ENCODE peak calls at places on chromosomes 6 and 20, in eight cellular contexts. Q is choroid plexus epithelial cell, W is SK-N-SH, D is brain microvascular endothelial cell, T is coronary artery, N is GM12865, I is NB4, O is upper lobe of right lung. F is an unnamed sample.

GRCh38 chr20:46605978-46606816 is 45.1 kb downstream of the SLC13A3 start:
- DNase-seq in O (no peak), I (no peak), N (no peak), D (no peak), Q (no peak), W (no peak), T (no peak), F (no peak)

GRCh38 chr6:111605100-111605748 is 454 bp downstream of the TRAF3IP2 start:
- DNase-seq in Q (peak; percentile 92), O (peak; percentile 82), N (peak; percentile 59), W (no peak), T (peak; percentile 93), I (peak; percentile 72), D (peak; percentile 66), F (peak; percentile 48)

GRCh38 chr6:54285595-54285994 is 22.6 kb upstream of the TINAG start:
- DNase-seq in D (no peak), N (no peak), T (no peak), W (no peak), I (no peak), Q (no peak), O (no peak), F (no peak)

GRCh38 chr6:112258636-112259336 is 4.4 kb upstream of the LAMA4 start:
- DNase-seq in W (no peak), D (no peak), Q (peak; percentile 65), T (no peak), N (no peak), O (no peak), I (no peak), F (no peak)

GRCh38 chr6:1575213-1576041 is 34.3 kb upstream of the FOXC1 start:
- DNase-seq in I (peak; percentile 92), O (no peak), W (no peak), T (no peak), Q (peak; percentile 62), N (peak; percentile 69), D (peak; percentile 41), F (no peak)

GRCh38 chr6:137234505-137234863 is 15.3 kb upstream of the IFNGR1 start:
- DNase-seq in D (no peak), Q (no peak), O (no peak), W (no peak), N (peak; percentile 64), I (peak; percentile 76), T (no peak), F (no peak)

GRCh38 chr6:155645328-155645727 is 189.7 kb upstream of the NOX3 start:
- DNase-seq in T (no peak), Q (peak; percentile 31), D (peak; percentile 27), N (no peak), W (no peak), I (no peak), O (no peak), F (no peak)

GRCh38 chr20:10761232-10761631 is 87.4 kb upstream of the JAG1 start:
- DNase-seq in N (no peak), I (no peak), D (peak; percentile 96), T (no peak), W (no peak), O (no peak), Q (peak; percentile 81), F (no peak)

GRCh38 chr6:29376003-29376402 is 912 bp upstream of the OR12D3 start:
- DNase-seq in N (peak; percentile 12), O (no peak), W (no peak), D (peak; percentile 9), Q (peak; percentile 23), I (no peak), T (no peak), F (peak; percentile 19)
- TF ChIP-seq CTCF in N (peak; percentile 13), O (no peak), W (peak; percentile 37), D (peak; percentile 22), Q (peak; percentile 20), I (no peak), T (no peak), F (peak; percentile 7)

DNA sequence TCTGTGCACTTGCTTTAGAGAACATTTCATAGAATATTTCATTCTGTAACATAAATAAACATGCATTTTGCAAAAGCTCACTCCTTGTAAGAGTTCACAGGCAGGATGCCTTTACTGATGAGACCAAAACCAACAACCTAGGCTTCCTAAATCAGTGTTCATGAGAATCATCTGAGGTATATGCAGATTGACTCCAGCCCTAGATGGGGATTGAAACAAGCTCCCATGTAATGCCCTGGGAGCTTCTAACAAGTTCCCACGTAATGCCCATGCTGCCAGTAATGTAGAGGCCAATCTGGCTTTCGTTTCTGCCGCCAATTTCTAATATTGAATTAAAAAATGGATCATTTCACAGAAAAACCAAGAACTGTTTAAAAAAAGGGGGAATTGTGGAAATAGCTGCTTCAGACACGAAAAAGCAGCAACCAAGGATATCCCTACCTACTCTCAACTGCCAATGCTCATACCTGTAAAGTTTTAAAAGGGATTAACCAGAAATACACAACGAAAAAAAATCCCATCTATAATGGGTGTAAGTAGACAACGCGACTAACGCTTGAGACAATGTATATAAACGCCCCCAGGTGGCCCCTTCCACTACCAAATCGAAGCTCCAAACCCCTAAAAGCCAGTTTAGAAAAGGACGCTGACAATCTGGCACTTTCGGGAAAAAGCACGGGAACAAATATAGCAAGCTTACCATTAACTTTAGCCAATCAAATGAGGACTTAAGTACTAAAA is 94.7 kb upstream of the BTN3A2 start:
- DNase-seq in I (peak; percentile 67), Q (peak; percentile 36), N (peak; percentile 83), T (no peak), W (no peak), O (no peak), D (no peak), F (no peak)
- TF ChIP-seq CTCF in I (no peak), Q (peak; percentile 34), N (peak; percentile 7), T (no peak), W (peak; percentile 27), O (no peak), D (peak; percentile 33), F (peak; percentile 21)

GRCh38 chr20:48189177-48189576 is 403.9 kb upstream of the SULF2 start:
- DNase-seq in D (peak; percentile 4), N (peak; percentile 25), T (no peak), I (peak; percentile 45), Q (peak; percentile 49), O (no peak), W (no peak), F (peak; percentile 38)
- TF ChIP-seq CTCF in D (peak; percentile 60), N (peak; percentile 30), T (no peak), I (peak; percentile 47), Q (peak; percentile 70), O (no peak), W (peak; percentile 32), F (peak; percentile 38)

GRCh38 chr6:153032255-153032882 is 29.9 kb upstream of the MTRF1L start:
- DNase-seq in O (no peak), D (no peak), W (peak; percentile 14), Q (peak; percentile 86), T (no peak), N (peak; percentile 18), I (peak; percentile 39), F (no peak)
- TF ChIP-seq CTCF in O (peak; percentile 48), D (peak; percentile 13), W (peak; percentile 70), Q (peak; percentile 40), T (no peak), N (no peak), I (no peak), F (peak; percentile 25)

GRCh38 chr6:158596861-158597260 is 37.0 kb downstream of the TMEM181 start:
- DNase-seq in T (no peak), N (no peak), O (no peak), D (no peak), W (peak; percentile 38), Q (no peak), I (peak; percentile 17), F (no peak)
- TF ChIP-seq CTCF in T (no peak), N (no peak), O (no peak), D (no peak), W (no peak), Q (no peak), I (no peak), F (no peak)

GRCh38 chr6:56843476-56844349 is 111.2 kb upstream of the BEND6 start:
- DNase-seq in D (peak; percentile 67), N (peak; percentile 96), O (peak; percentile 84), Q (peak; percentile 80), I (peak; percentile 90), T (peak; percentile 81), W (peak; percentile 91), F (peak; percentile 87)
- TF ChIP-seq CTCF in D (peak; percentile 71), N (peak; percentile 70), O (no peak), Q (peak; percentile 59), I (peak; percentile 52), T (peak; percentile 56), W (peak; percentile 69), F (peak; percentile 52)

GRCh38 chr20:53425481-53425880 is 168.2 kb downstream of the ZNF217 start:
- DNase-seq in N (no peak), Q (no peak), T (no peak), O (no peak), I (no peak), W (no peak), D (no peak), F (no peak)

GRCh38 chr20:53422039-53422438 is 171.6 kb downstream of the ZNF217 start:
- DNase-seq in T (no peak), N (no peak), O (no peak), W (no peak), I (no peak), D (no peak), Q (no peak), F (no peak)

GRCh38 chr20:53420061-53420460 is 173.6 kb downstream of the ZNF217 start:
- DNase-seq in Q (no peak), I (no peak), W (no peak), D (no peak), N (no peak), O (no peak), T (no peak), F (no peak)

GRCh38 chr20:53423587-53424146 is 170.0 kb downstream of the ZNF217 start:
- DNase-seq in W (no peak), Q (no peak), N (no peak), D (no peak), T (no peak), I (no peak), O (no peak), F (no peak)

DNA sequence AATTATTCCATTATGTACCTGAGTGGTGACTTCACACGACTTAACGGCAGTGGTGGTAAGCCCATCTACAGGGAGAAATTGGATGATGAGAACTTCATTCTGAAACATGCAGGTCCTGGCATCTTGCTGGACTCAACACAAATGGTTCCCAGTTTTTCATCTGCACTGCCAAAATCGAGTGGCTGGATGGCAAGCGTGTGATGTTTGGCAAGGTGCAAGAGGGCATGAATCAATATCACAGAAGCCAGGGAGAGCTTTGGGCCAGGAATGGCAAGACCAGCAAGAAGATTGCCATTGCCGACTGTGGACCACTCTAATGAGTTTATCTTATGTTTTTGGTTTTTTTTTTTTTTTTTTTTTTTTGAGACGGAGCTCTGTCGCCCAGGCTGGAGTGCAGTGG is 172.3 kb downstream of the ZNF217 start:
- DNase-seq in Q (no peak), W (no peak), D (no peak), N (no peak), O (no peak), T (no peak), I (no peak), F (no peak)
- TF ChIP-seq CTCF in Q (no peak), W (no peak), D (no peak), N (no peak), O (no peak), T (no peak), I (no peak), F (no peak)

GRCh38 chr6:170165085-170165484 is 125.8 kb downstream of the DLL1 start:
- DNase-seq in I (no peak), O (no peak), N (no peak), D (no peak), Q (no peak), T (no peak), W (no peak), F (no peak)
- TF ChIP-seq CTCF in I (no peak), O (no peak), N (no peak), D (no peak), Q (no peak), T (no peak), W (no peak), F (no peak)

F was measured in GM10248.